ENCODE peak calls at places on chromosomes 6 and 20, in four cellular contexts. K, D, X and T are unnamed samples.

GRCh38 chr20:12575352-12576095 is 433.2 kb upstream of the SPTLC3 start:
- DNase-seq in K (no peak), D (no peak), X (no peak), T (no peak)

GRCh38 chr6:2792330-2792729 is 27.1 kb downstream of the WRNIP1 start:
- DNase-seq in K (peak; percentile 31), D (peak; percentile 27), X (peak; percentile 49), T (no peak)

GRCh38 chr6:157535354-157536217 is 154.6 kb downstream of the ZDHHC14 start:
- DNase-seq in K (peak; percentile 86), D (peak; percentile 72), X (peak; percentile 96), T (peak; percentile 16)

GRCh38 chr20:46324960-46325703 is 16.8 kb upstream of the CDH22 start:
- DNase-seq in K (no peak), D (no peak), X (peak; percentile 42), T (peak; percentile 52)

GRCh38 chr6:82525775-82526515 is 162.3 kb downstream of the TPBG start:
- DNase-seq in K (no peak), D (no peak), X (no peak), T (peak; percentile 90)

GRCh38 chr20:32474967-32475819 is 109.9 kb downstream of the NOL4L start:
- DNase-seq in K (peak; percentile 91), D (no peak), X (peak; percentile 91), T (no peak)

GRCh38 chr20:34522969-34523871 is 7.0 kb downstream of the DYNLRB1 start:
- DNase-seq in K (peak; percentile 46), D (peak; percentile 42), X (peak; percentile 61), T (peak; percentile 61)

GRCh38 chr20:45097485-45098095 is 3.3 kb downstream of the KCNS1 start:
- DNase-seq in K (peak; percentile 10), D (no peak), X (peak; percentile 60), T (no peak)

GRCh38 chr6:22880686-22881433 is 311.5 kb downstream of the HDGFL1 start:
- DNase-seq in K (peak; percentile 99), D (no peak), X (peak; percentile 92), T (peak; percentile 15)

GRCh38 chr6:168744866-168745265 is 303.9 kb downstream of the SMOC2 start:
- DNase-seq in K (no peak), D (no peak), X (no peak), T (no peak)

GRCh38 chr20:25280051-25280573 is 32.2 kb downstream of the PYGB start:
- DNase-seq in K (no peak), D (no peak), X (no peak), T (no peak)

GRCh38 chr20:11193241-11193640 is 519.4 kb upstream of the JAG1 start:
- DNase-seq in K (peak; percentile 48), D (no peak), X (no peak), T (no peak)

GRCh38 chr6:6741264-6741663 is 152.7 kb downstream of the LY86 start:
- DNase-seq in K (no peak), D (no peak), X (no peak), T (no peak)

GRCh38 chr6:161401910-161402309 is 128.0 kb upstream of the AGPAT4 start:
- DNase-seq in K (no peak), D (no peak), X (no peak), T (no peak)

GRCh38 chr6:71412559-71412958 is 123.9 kb downstream of the OGFRL1 start:
- DNase-seq in K (no peak), D (no peak), X (no peak), T (no peak)

GRCh38 chr6:11755725-11756124 is 22.9 kb downstream of the ADTRP start:
- DNase-seq in K (no peak), D (no peak), X (no peak), T (no peak)

GRCh38 chr6:158464483-158464882 is 95.4 kb upstream of the TMEM181 start:
- DNase-seq in K (no peak), D (no peak), X (no peak), T (no peak)

GRCh38 chr6:44855562-44856494 is 468.3 kb downstream of the CDC5L start:
- DNase-seq in K (peak; percentile 84), D (no peak), X (peak; percentile 24), T (peak; percentile 93)

GRCh38 chr6:32972353-32973143 is 4.2 kb downstream of the BRD2 start:
- DNase-seq in K (no peak), D (no peak), X (no peak), T (no peak)

GRCh38 chr20:34271961-34272360 is 30.7 kb downstream of the ASIP start:
- DNase-seq in K (peak; percentile 90), D (no peak), X (no peak), T (no peak)

GRCh38 chr6:22062807-22063408 is 233.9 kb downstream of the PRL start:
- DNase-seq in K (no peak), D (no peak), X (peak; percentile 30), T (no peak)

GRCh38 chr6:39334039-39334438 is 11.5 kb upstream of the KCNK16 start:
- DNase-seq in K (no peak), D (no peak), X (no peak), T (no peak)

GRCh38 chr20:36745234-36745926 is 510 bp downstream of the NDRG3 start:
- DNase-seq in K (no peak), D (no peak), X (peak; percentile 26), T (peak; percentile 47)

GRCh38 chr6:1099257-1099656 is 212.6 kb upstream of the FOXQ1 start:
- DNase-seq in K (no peak), D (no peak), X (no peak), T (no peak)

GRCh38 chr6:114090626-114091025 is 119.7 kb upstream of the HDAC2 start:
- DNase-seq in K (no peak), D (no peak), X (no peak), T (no peak)

GRCh38 chr20:60104980-60105379 is 146.8 kb downstream of the CDH26 start:
- DNase-seq in K (no peak), D (no peak), X (no peak), T (no peak)

GRCh38 chr20:60501048-60501447 is 542.8 kb downstream of the CDH26 start:
- DNase-seq in K (no peak), D (no peak), X (no peak), T (no peak)

GRCh38 chr6:134658596-134658995 is 291.3 kb downstream of the ALDH8A1 start:
- DNase-seq in K (no peak), D (no peak), X (no peak), T (no peak)

GRCh38 chr6:107987805-107988204 is 29.8 kb upstream of the SEC63 start:
- DNase-seq in K (no peak), D (no peak), X (no peak), T (no peak)

GRCh38 chr20:51412333-51412761 is 130.2 kb downstream of the NFATC2 start:
- DNase-seq in K (peak; percentile 35), D (no peak), X (peak; percentile 69), T (peak; percentile 54)

GRCh38 chr6:25263602-25264001 is 15.6 kb upstream of the CARMIL1 start:
- DNase-seq in K (peak; percentile 49), D (no peak), X (no peak), T (peak; percentile 57)

GRCh38 chr6:166004491-166005275 is 163.0 kb downstream of the TBXT start:
- DNase-seq in K (no peak), D (no peak), X (no peak), T (no peak)
- H3K4me3 ChIP-seq in K (no peak overlapping the region), D (no peak overlapping the region), X (no peak overlapping the region), T (no peak overlapping the region)

GRCh38 chr6:110873981-110874879 is at the start of gene AMD1:
- DNase-seq in K (peak; percentile 93), D (peak; percentile 92), X (peak; percentile 97), T (peak; percentile 97)
- TF ChIP-seq EZH2 in K (no peak), D (no peak), X (no peak), T (no peak)

GRCh38 chr6:53335224-53335994 is 13.3 kb downstream of the ELOVL5 start:
- DNase-seq in K (no peak), D (no peak), X (no peak), T (no peak)
- H3K27ac ChIP-seq in K (no peak overlapping the region), D (no peak overlapping the region), X (no peak overlapping the region), T (no peak overlapping the region)

GRCh38 chr6:41450581-41450980 is 95.6 kb upstream of the FOXP4 start:
- DNase-seq in K (no peak), D (no peak), X (no peak), T (no peak)
- H3K4me3 ChIP-seq in K (no peak overlapping the region), D (no peak overlapping the region), X (no peak overlapping the region), T (no peak overlapping the region)

DNA sequence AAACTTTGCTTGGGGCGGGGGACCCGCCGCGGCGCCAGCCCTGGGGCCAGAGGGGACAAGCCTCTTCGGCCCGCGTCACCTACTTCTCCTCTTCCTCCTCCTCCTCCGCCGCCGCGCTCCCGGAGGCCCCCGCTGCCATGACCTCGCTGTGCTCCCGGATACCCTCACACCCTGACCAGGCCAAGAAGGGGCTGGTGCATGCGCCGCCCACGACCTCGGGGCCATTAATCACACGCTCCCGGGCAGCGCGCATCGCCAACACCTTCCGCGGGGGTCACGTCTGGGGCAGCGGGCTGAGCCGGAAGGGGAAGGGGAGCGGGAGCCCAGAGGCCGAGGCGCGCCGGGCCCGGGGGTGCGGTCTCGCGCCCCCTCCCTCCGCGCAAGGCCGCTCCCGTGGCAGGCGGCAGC is 350 bp upstream of the CNR1 start:
- DNase-seq in K (no peak), D (no peak), X (no peak), T (no peak)
- TF ChIP-seq EZH2 in K (no peak), D (no peak), X (peak; percentile 79), T (no peak)

GRCh38 chr6:28996844-28997502 is 8.1 kb downstream of the ZNF311 start:
- DNase-seq in K (no peak), D (no peak), X (no peak), T (no peak)
- H3K27ac ChIP-seq in K (no peak overlapping the region), D (no peak overlapping the region), X (no peak overlapping the region), T (no peak overlapping the region)

GRCh38 chr20:63061701-63062100 is 54.9 kb upstream of the BHLHE23 start:
- DNase-seq in K (no peak), D (no peak), X (no peak), T (no peak)
- H3K4me3 ChIP-seq in K (no peak overlapping the region), D (no peak overlapping the region), X (no peak overlapping the region), T (no peak overlapping the region)

GRCh38 chr20:21512634-21513180 is 1.2 kb downstream of the NKX2-2 start:
- DNase-seq in K (no peak), D (no peak), X (no peak), T (peak; percentile 59)
- TF ChIP-seq EZH2 in K (peak; percentile 2), D (no peak), X (peak; percentile 88), T (no peak)

GRCh38 chr6:150631982-150632642 is 32.4 kb downstream of the PLEKHG1 start:
- DNase-seq in K (no peak), D (no peak), X (no peak), T (no peak)
- H3K27ac ChIP-seq in K (no peak overlapping the region), D (no peak overlapping the region), X (no peak overlapping the region), T (no peak overlapping the region)